ENCODE peak calls at places on chromosome 7, in eight cellular contexts. E, U, K, Y, F, G, V and D are unnamed samples. For H3K4me1, the result is how much of the 10 kb centered on the place peaks cover.

GRCh38 chr7:919114-919442 is 35.4 kb downstream of the ADAP1 start:
- DNase-seq in E (no peak), U (no peak), K (peak), Y (no peak), F (no peak), G (no peak), V (no peak), D (no peak)

GRCh38 chr7:98420966-98421612 is 20.2 kb upstream of the BAIAP2L1 start:
- DNase-seq in E (no peak), U (no peak), K (peak), Y (peak), F (peak), G (no peak), V (peak), D (peak)

GRCh38 chr7:33841658-33842057 is 63.7 kb upstream of the BMPER start:
- DNase-seq in E (peak), U (no peak), K (no peak), Y (no peak), F (no peak), G (no peak), V (no peak), D (no peak)

GRCh38 chr7:47685712-47686376 is 103.9 kb upstream of the TNS3 start:
- DNase-seq in E (no peak), U (no peak), K (no peak), Y (no peak), F (no peak), G (no peak), V (no peak), D (no peak)

GRCh38 chr7:137771679-137772078 is 75.1 kb downstream of the DGKI start:
- DNase-seq in E (no peak), U (no peak), K (no peak), Y (no peak), F (no peak), G (no peak), V (peak), D (no peak)

GRCh38 chr7:48832303-48832845 is 92.0 kb upstream of the CDC14C start:
- DNase-seq in E (no peak), U (no peak), K (no peak), Y (no peak), F (no peak), G (no peak), V (no peak), D (no peak)

GRCh38 chr7:98613601-98614425 is 3.3 kb upstream of the NPTX2 start:
- DNase-seq in E (no peak), U (no peak), K (no peak), Y (no peak), F (no peak), G (no peak), V (peak), D (peak)

GRCh38 chr7:93228302-93228701 is 2.0 kb upstream of the HEPACAM2 start:
- DNase-seq in E (no peak), U (no peak), K (no peak), Y (peak), F (no peak), G (peak), V (no peak), D (peak)

GRCh38 chr7:23472046-23472445 is 1.8 kb upstream of the IGF2BP3 start:
- DNase-seq in E (no peak), U (no peak), K (no peak), Y (no peak), F (no peak), G (no peak), V (peak), D (no peak)

GRCh38 chr7:137975768-137976167 is 26.1 kb downstream of the CREB3L2 start:
- DNase-seq in E (no peak), U (no peak), K (peak), Y (no peak), F (no peak), G (peak), V (no peak), D (no peak)

GRCh38 chr7:117612637-117613036 is 132.8 kb downstream of the CFTR start:
- DNase-seq in E (no peak), U (no peak), K (no peak), Y (no peak), F (no peak), G (no peak), V (no peak), D (no peak)

GRCh38 chr7:108973075-108973474 is 403.4 kb downstream of the DNAJB9 start:
- DNase-seq in E (no peak), U (no peak), K (no peak), Y (no peak), F (no peak), G (no peak), V (no peak), D (peak)
- TF ChIP-seq CTCF in E (no peak), U (no peak), K (no peak), Y (no peak), F (no peak), G (no peak), V (no peak), D (no peak)

GRCh38 chr7:105691692-105692564 is 110.6 kb upstream of the EFCAB10 start:
- DNase-seq in E (peak), U (peak), K (peak), Y (peak), F (peak), G (peak), V (peak), D (peak)
- H3K4me1 ChIP-seq in E (under half), U (under half), K (under half), Y (under half), F (under half), G (under half), V (under half), D (under half)

GRCh38 chr7:2109251-2109935 is 123.4 kb downstream of the MAD1L1 start:
- DNase-seq in E (no peak), U (no peak), K (peak), Y (no peak), F (no peak), G (no peak), V (no peak), D (no peak)
- H3K27ac ChIP-seq in E (no peak), U (no peak), K (peak), Y (no peak), F (no peak), G (no peak), V (no peak), D (no peak)

DNA sequence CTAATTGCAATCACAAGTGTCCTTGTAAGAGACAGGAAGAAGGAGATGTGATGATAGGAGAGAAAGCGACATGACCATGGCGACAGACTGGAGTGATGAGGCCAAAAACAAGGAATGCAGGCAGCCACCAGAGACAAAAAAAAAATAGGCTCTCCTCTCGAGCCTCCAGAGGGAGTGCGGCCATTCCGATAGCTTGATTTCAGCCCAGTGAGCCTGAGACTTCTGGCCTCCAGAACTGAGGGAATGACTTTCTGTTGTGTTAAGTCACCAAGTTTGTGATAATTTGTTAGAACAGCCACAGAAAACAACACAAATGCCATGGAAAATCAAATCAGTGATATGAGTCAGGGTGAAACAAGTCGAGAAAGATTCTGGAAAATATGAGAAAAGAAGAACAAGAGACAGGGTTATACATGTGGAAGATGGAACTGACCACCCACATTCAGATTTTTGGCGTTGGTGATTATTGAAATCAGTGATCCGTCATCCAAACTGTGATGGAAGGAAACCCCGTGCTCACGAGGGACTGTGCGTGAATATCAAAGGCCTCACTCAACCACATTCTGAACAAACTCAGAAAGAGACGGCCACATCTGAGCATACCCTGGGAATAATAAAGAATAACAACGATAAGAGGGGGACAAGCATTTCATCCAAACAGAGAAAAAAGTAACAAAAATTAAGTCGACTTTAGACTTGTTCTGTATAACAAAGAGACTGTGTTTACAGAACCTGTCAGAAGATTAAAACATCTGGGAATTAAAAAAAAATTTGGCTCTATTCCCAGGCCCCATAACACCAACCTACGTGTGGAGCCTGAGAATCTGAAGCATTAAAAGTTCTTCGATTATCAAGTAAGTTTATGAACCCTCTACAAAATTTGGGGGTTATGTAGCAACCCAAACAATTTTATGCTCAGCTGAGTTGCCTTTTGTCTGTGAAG is 72.1 kb downstream of the EEPD1 start:
- DNase-seq in E (no peak), U (no peak), K (no peak), Y (no peak), F (no peak), G (no peak), V (no peak), D (peak)
- TF ChIP-seq CTCF in E (no peak), U (no peak), K (no peak), Y (no peak), F (no peak), G (no peak), V (no peak), D (no peak)

GRCh38 chr7:106045592-106045991 is 66.5 kb downstream of the SYPL1 start:
- DNase-seq in E (no peak), U (no peak), K (no peak), Y (no peak), F (no peak), G (no peak), V (peak), D (no peak)
- H3K4me1 ChIP-seq in E (under half), U (under half), K (under half), Y (under half), F (under half), G (under half), V (under half), D (under half)

DNA sequence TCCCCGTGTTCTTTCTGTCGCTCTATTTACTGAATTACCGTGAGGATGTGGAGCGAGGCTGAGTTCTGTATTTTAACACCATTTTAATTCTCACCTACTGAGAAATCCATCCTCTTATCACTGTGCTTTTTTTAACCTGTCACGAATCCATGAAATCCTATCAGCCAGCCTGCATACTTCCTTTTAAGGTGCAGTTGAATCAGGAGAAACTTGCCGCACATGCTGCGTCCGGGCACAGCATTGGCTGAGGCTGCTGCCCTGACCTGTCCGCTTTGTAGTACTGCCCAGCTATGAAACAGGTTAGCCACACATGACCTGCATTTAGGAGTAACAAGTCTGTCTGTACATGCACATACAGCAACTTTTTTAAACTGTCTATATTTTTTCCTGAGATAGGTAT is 82.5 kb downstream of the EGFR start:
- DNase-seq in E (no peak), U (no peak), K (no peak), Y (no peak), F (peak), G (no peak), V (no peak), D (no peak)
- H3K27ac ChIP-seq in E (no peak), U (no peak), K (no peak), Y (no peak), F (peak), G (peak), V (no peak), D (no peak)